ENCODE peak calls at places on chromosomes 4 and X, in seven cellular contexts. B is GM23248; Q is psoas muscle; F is transverse colon; A is fibroblast of lung; H is H9; L is CD8-positive, alpha-beta memory T cell. T is an unnamed sample. For H3K4me1 and H3K9me3, the result is how much of the 10 kb centered on the place peaks cover.

GRCh38 chrX:9611436-9612145 is 146.7 kb downstream of the TBL1X start:
- DNase-seq in B (peak), Q (no peak), F (no peak), A (no peak), H (no peak), L (no peak), T (no peak)

GRCh38 chr4:165874799-165875371 is 1.8 kb downstream of the TLL1 start:
- DNase-seq in B (no peak), Q (peak), F (peak), A (no peak), H (peak), L (no peak), T (no peak)

GRCh38 chrX:253451-254297 is 27.5 kb upstream of the PLCXD1 start:
- DNase-seq in B (no peak), Q (peak), F (no peak), A (no peak), H (no peak), L (no peak), T (no peak)

GRCh38 chr4:183658362-183659028 is 490 bp downstream of the RWDD4 start:
- DNase-seq in B (peak), Q (peak), F (peak), A (no peak), H (peak), L (peak), T (no peak)

GRCh38 chr4:42360158-42360557 is 37.1 kb upstream of the SHISA3 start:
- DNase-seq in B (no peak), Q (no peak), F (no peak), A (peak), H (no peak), L (no peak), T (no peak)

GRCh38 chr4:8844976-8845690 is 26.5 kb downstream of the HMX1 start:
- DNase-seq in B (no peak), Q (peak), F (peak), A (no peak), H (no peak), L (no peak), T (no peak)

GRCh38 chrX:77572322-77572721 is 125.1 kb downstream of the FGF16 start:
- DNase-seq in B (peak), Q (no peak), F (no peak), A (peak), H (no peak), L (no peak), T (no peak)

GRCh38 chrX:130060122-130061069 is 49.9 kb downstream of the ELF4 start:
- DNase-seq in B (peak), Q (peak), F (peak), A (peak), H (peak), L (peak), T (peak)

GRCh38 chr4:7120341-7120740 is 52.5 kb upstream of the GRPEL1 start:
- DNase-seq in B (peak), Q (no peak), F (no peak), A (no peak), H (peak), L (no peak), T (no peak)

GRCh38 chr4:38583102-38583501 is 80.9 kb upstream of the KLF3 start:
- DNase-seq in B (peak), Q (no peak), F (no peak), A (no peak), H (no peak), L (no peak), T (no peak)

GRCh38 chrX:84441143-84441542 is 61.1 kb downstream of the HDX start:
- DNase-seq in B (peak), Q (no peak), F (no peak), A (peak), H (no peak), L (no peak), T (no peak)

GRCh38 chr4:18464160-18464559 is 442.6 kb upstream of the LCORL start:
- DNase-seq in B (no peak), Q (no peak), F (no peak), A (no peak), H (no peak), L (no peak), T (no peak)

GRCh38 chrX:405149-405548 is 18.4 kb upstream of the PPP2R3B start:
- DNase-seq in B (no peak), Q (no peak), F (no peak), A (no peak), H (no peak), L (no peak), T (no peak)

GRCh38 chr4:94038195-94038594 is 169.5 kb upstream of the SMARCAD1 start:
- DNase-seq in B (no peak), Q (no peak), F (no peak), A (no peak), H (no peak), L (no peak), T (no peak)

GRCh38 chrX:16076834-16077233 is 46.5 kb upstream of the GRPR start:
- DNase-seq in B (no peak), Q (no peak), F (no peak), A (no peak), H (no peak), L (no peak), T (no peak)

GRCh38 chr4:185805979-185806378 is 6.0 kb downstream of the SORBS2 start:
- DNase-seq in B (no peak), Q (no peak), F (no peak), A (no peak), H (no peak), L (no peak), T (no peak)

GRCh38 chr4:138757432-138757831 is 258.1 kb upstream of the NOCT start:
- DNase-seq in B (peak), Q (no peak), F (no peak), A (no peak), H (no peak), L (no peak), T (no peak)

GRCh38 chr4:7518871-7519637 is 84.3 kb upstream of the PSAPL1 start:
- DNase-seq in B (no peak), Q (no peak), F (no peak), A (no peak), H (no peak), L (no peak), T (no peak)

GRCh38 chr4:146506272-146506671 is 15.5 kb downstream of the SLC10A7 start:
- DNase-seq in B (no peak), Q (no peak), F (no peak), A (no peak), H (no peak), L (no peak), T (no peak)

GRCh38 chr4:172356002-172356401 is 542.8 kb downstream of the GALNTL6 start:
- DNase-seq in B (no peak), Q (no peak), F (no peak), A (no peak), H (no peak), L (no peak), T (no peak)

GRCh38 chrX:75522565-75523411 is at the start of gene ZDHHC15:
- DNase-seq in B (peak), Q (peak), F (peak), A (peak), H (peak), L (no peak), T (no peak)

GRCh38 chrX:119692241-119693031 is 532 bp downstream of the SEPTIN6 start:
- DNase-seq in B (peak), Q (peak), F (peak), A (peak), H (peak), L (peak), T (peak)

GRCh38 chr4:95361696-95361965 is 187.1 kb downstream of the UNC5C start:
- DNase-seq in B (no peak), Q (no peak), F (no peak), A (no peak), H (no peak), L (no peak), T (no peak)

GRCh38 chr4:174198396-174199179 is 84.9 kb downstream of the FBXO8 start:
- DNase-seq in B (peak), Q (no peak), F (no peak), A (peak), H (no peak), L (no peak), T (no peak)

GRCh38 chr4:147407261-147408045 is 73.4 kb upstream of the EDNRA start:
- DNase-seq in B (no peak), Q (no peak), F (no peak), A (no peak), H (peak), L (no peak), T (no peak)

GRCh38 chrX:38484607-38485498 is 76.5 kb upstream of the TSPAN7 start:
- DNase-seq in B (no peak), Q (no peak), F (no peak), A (no peak), H (no peak), L (no peak), T (no peak)

GRCh38 chr4:5787311-5787710 is 76.3 kb downstream of the EVC start:
- DNase-seq in B (no peak), Q (no peak), F (no peak), A (no peak), H (peak), L (no peak), T (no peak)

GRCh38 chr4:101695176-101695575 is 95.4 kb upstream of the BANK1 start:
- DNase-seq in B (peak), Q (no peak), F (no peak), A (no peak), H (no peak), L (no peak), T (no peak)

DNA sequence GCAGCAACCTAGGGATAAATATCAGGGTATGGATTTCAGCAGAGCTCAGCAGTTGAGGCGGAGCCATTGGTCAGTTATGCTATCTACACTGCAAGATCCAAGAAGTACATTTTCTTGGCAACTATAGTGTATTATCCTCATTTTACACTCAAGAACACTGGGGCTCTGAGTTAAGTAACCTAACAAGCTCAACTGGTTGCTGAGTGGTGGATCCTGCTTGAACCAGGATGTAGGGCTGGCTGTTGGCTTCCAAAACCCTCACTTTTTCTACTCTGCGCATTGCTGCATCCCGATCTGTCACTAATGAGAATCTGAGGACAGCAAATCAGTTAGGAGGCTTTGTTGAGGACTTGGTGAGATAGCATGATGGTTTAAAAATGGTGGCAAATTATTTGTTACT is 1.5 kb upstream of the SCARB2 start:
- DNase-seq in B (no peak), Q (no peak), F (no peak), A (peak), H (no peak), L (no peak), T (no peak)
- H3K4me1 ChIP-seq in B (under half), Q (half or more), F (half or more), A (under half), H (under half), L (under half), T (under half)

GRCh38 chr4:25313194-25313895 is 771 bp downstream of the ZCCHC4 start:
- DNase-seq in B (peak), Q (no peak), F (no peak), A (no peak), H (no peak), L (no peak), T (no peak)
- H3K27ac ChIP-seq in B (peak), Q (peak), F (peak), A (peak), H (peak), L (peak), T (peak)

DNA sequence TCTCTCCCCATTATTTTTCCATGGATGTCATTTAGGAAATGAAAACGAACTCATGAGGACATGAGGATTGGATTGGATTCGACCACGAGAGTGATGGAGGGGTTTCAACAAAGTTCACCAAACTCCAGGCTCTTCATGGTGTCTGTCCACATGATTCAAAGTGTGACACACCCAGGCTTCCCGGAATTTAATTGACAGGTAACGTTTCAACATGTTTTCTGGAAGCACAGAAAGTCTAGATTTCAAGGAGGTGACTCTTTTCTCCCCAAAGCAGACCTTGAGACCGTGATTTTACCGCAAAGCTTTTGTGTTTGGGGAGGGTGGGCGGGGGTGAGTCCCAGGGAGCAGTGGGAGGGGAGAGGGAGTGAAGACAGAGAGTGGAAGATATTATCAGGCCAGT is 94.2 kb upstream of the CD99 start:
- DNase-seq in B (no peak), Q (no peak), F (no peak), A (no peak), H (no peak), L (no peak), T (no peak)
- H3K9me3 ChIP-seq in B (under half), Q (under half), F (under half), A (under half), H (under half), L (under half), T (under half)

GRCh38 chr4:139844459-139845036 is 178.9 kb downstream of the MGST2 start:
- DNase-seq in B (peak), Q (no peak), F (no peak), A (no peak), H (no peak), L (no peak), T (no peak)
- H3K4me1 ChIP-seq in B (under half), Q (under half), F (under half), A (under half), H (under half), L (under half), T (under half)